ENCODE peak calls at places on chromosomes 5 and 9, in ten cellular contexts. One of them, this sample, is unnamed.

GRCh38 chr5:113230711-113231652 is 203.8 kb downstream of the TSSK1B start:
- DNase-seq in fibroblast of lung: no peak
- DNase-seq in H9: no peak
- DNase-seq in NB4: no peak
- DNase-seq in HT-29: no peak
- DNase-seq in activated CD4-positive, CD25-positive, alpha-beta regulatory T cell: no peak
- DNase-seq in skeletal muscle cell: no peak
- DNase-seq in ovary: no peak
- DNase-seq in pancreas: no peak
- DNase-seq in HFFc6: peak
- DNase-seq in this sample: no peak

GRCh38 chr9:95155211-95155610 is 162.3 kb downstream of the FANCC start:
- DNase-seq in fibroblast of lung: no peak
- DNase-seq in H9: no peak
- DNase-seq in NB4: no peak
- DNase-seq in HT-29: no peak
- DNase-seq in activated CD4-positive, CD25-positive, alpha-beta regulatory T cell: no peak
- DNase-seq in skeletal muscle cell: no peak
- DNase-seq in ovary: no peak
- DNase-seq in pancreas: no peak
- DNase-seq in HFFc6: no peak
- DNase-seq in this sample: no peak

GRCh38 chr5:72234265-72234700 is 85.8 kb downstream of the MRPS27 start:
- DNase-seq in fibroblast of lung: peak
- DNase-seq in H9: no peak
- DNase-seq in NB4: peak
- DNase-seq in HT-29: peak
- DNase-seq in activated CD4-positive, CD25-positive, alpha-beta regulatory T cell: no peak
- DNase-seq in skeletal muscle cell: no peak
- DNase-seq in ovary: no peak
- DNase-seq in pancreas: no peak
- DNase-seq in HFFc6: peak
- DNase-seq in this sample: no peak

GRCh38 chr5:150080696-150081435 is 5.5 kb downstream of the CSF1R start:
- DNase-seq in fibroblast of lung: no peak
- DNase-seq in H9: no peak
- DNase-seq in NB4: no peak
- DNase-seq in HT-29: no peak
- DNase-seq in activated CD4-positive, CD25-positive, alpha-beta regulatory T cell: no peak
- DNase-seq in skeletal muscle cell: no peak
- DNase-seq in ovary: no peak
- DNase-seq in pancreas: no peak
- DNase-seq in HFFc6: no peak
- DNase-seq in this sample: no peak

GRCh38 chr9:121640486-121641227 is 10.8 kb upstream of the DAB2IP start:
- DNase-seq in fibroblast of lung: no peak
- DNase-seq in H9: no peak
- DNase-seq in NB4: no peak
- DNase-seq in HT-29: peak
- DNase-seq in activated CD4-positive, CD25-positive, alpha-beta regulatory T cell: no peak
- DNase-seq in skeletal muscle cell: no peak
- DNase-seq in ovary: no peak
- DNase-seq in pancreas: no peak
- DNase-seq in HFFc6: no peak
- DNase-seq in this sample: no peak

GRCh38 chr9:130297371-130297770 is 31.8 kb downstream of the HMCN2 start:
- DNase-seq in fibroblast of lung: no peak
- DNase-seq in H9: no peak
- DNase-seq in NB4: no peak
- DNase-seq in HT-29: no peak
- DNase-seq in activated CD4-positive, CD25-positive, alpha-beta regulatory T cell: no peak
- DNase-seq in skeletal muscle cell: no peak
- DNase-seq in ovary: no peak
- DNase-seq in pancreas: peak
- DNase-seq in HFFc6: no peak
- DNase-seq in this sample: no peak

GRCh38 chr9:90107021-90107771 is 502.4 kb downstream of the GADD45G start:
- DNase-seq in fibroblast of lung: no peak
- DNase-seq in H9: no peak
- DNase-seq in NB4: no peak
- DNase-seq in HT-29: peak
- DNase-seq in activated CD4-positive, CD25-positive, alpha-beta regulatory T cell: no peak
- DNase-seq in skeletal muscle cell: no peak
- DNase-seq in ovary: peak
- DNase-seq in pancreas: no peak
- DNase-seq in HFFc6: no peak
- DNase-seq in this sample: no peak

GRCh38 chr5:5270958-5271605 is 131.0 kb downstream of the ADAMTS16 start:
- DNase-seq in fibroblast of lung: peak
- DNase-seq in H9: peak
- DNase-seq in NB4: no peak
- DNase-seq in HT-29: peak
- DNase-seq in activated CD4-positive, CD25-positive, alpha-beta regulatory T cell: no peak
- DNase-seq in skeletal muscle cell: peak
- DNase-seq in ovary: peak
- DNase-seq in pancreas: peak
- DNase-seq in HFFc6: peak
- DNase-seq in this sample: peak

GRCh38 chr5:138336952-138337684 is 948 bp upstream of the FAM53C start:
- DNase-seq in fibroblast of lung: peak
- DNase-seq in H9: no peak
- DNase-seq in NB4: peak
- DNase-seq in HT-29: no peak
- DNase-seq in activated CD4-positive, CD25-positive, alpha-beta regulatory T cell: no peak
- DNase-seq in skeletal muscle cell: peak
- DNase-seq in ovary: peak
- DNase-seq in pancreas: no peak
- DNase-seq in HFFc6: no peak
- DNase-seq in this sample: peak

GRCh38 chr5:170404398-170404797 is 15.2 kb upstream of the KCNMB1 start:
- DNase-seq in fibroblast of lung: no peak
- DNase-seq in H9: no peak
- DNase-seq in NB4: peak
- DNase-seq in HT-29: no peak
- DNase-seq in activated CD4-positive, CD25-positive, alpha-beta regulatory T cell: no peak
- DNase-seq in skeletal muscle cell: no peak
- DNase-seq in ovary: no peak
- DNase-seq in pancreas: no peak
- DNase-seq in HFFc6: no peak
- DNase-seq in this sample: no peak

GRCh38 chr5:86894006-86894560 is 276.3 kb downstream of the COX7C start:
- DNase-seq in fibroblast of lung: no peak
- DNase-seq in H9: no peak
- DNase-seq in NB4: no peak
- DNase-seq in HT-29: no peak
- DNase-seq in activated CD4-positive, CD25-positive, alpha-beta regulatory T cell: no peak
- DNase-seq in skeletal muscle cell: no peak
- DNase-seq in ovary: no peak
- DNase-seq in pancreas: no peak
- DNase-seq in HFFc6: peak
- DNase-seq in this sample: no peak

GRCh38 chr9:14278291-14278721 is 35.6 kb downstream of the NFIB start:
- DNase-seq in fibroblast of lung: peak
- DNase-seq in H9: no peak
- DNase-seq in NB4: no peak
- DNase-seq in HT-29: no peak
- DNase-seq in activated CD4-positive, CD25-positive, alpha-beta regulatory T cell: no peak
- DNase-seq in skeletal muscle cell: peak
- DNase-seq in ovary: no peak
- DNase-seq in pancreas: no peak
- DNase-seq in HFFc6: peak
- DNase-seq in this sample: no peak

GRCh38 chr5:127320032-127320945 is 29.7 kb downstream of the MEGF10 start:
- DNase-seq in fibroblast of lung: no peak
- DNase-seq in H9: no peak
- DNase-seq in NB4: peak
- DNase-seq in HT-29: peak
- DNase-seq in activated CD4-positive, CD25-positive, alpha-beta regulatory T cell: no peak
- DNase-seq in skeletal muscle cell: no peak
- DNase-seq in ovary: no peak
- DNase-seq in pancreas: no peak
- DNase-seq in HFFc6: no peak
- DNase-seq in this sample: no peak

GRCh38 chr5:150562832-150563231 is 54.9 kb downstream of the NDST1 start:
- DNase-seq in fibroblast of lung: peak
- DNase-seq in H9: no peak
- DNase-seq in NB4: peak
- DNase-seq in HT-29: peak
- DNase-seq in activated CD4-positive, CD25-positive, alpha-beta regulatory T cell: no peak
- DNase-seq in skeletal muscle cell: no peak
- DNase-seq in ovary: no peak
- DNase-seq in pancreas: no peak
- DNase-seq in HFFc6: peak
- DNase-seq in this sample: peak

GRCh38 chr5:159450417-159450816 is 120.1 kb upstream of the IL12B start:
- DNase-seq in fibroblast of lung: no peak
- DNase-seq in H9: no peak
- DNase-seq in NB4: no peak
- DNase-seq in HT-29: no peak
- DNase-seq in activated CD4-positive, CD25-positive, alpha-beta regulatory T cell: no peak
- DNase-seq in skeletal muscle cell: no peak
- DNase-seq in ovary: no peak
- DNase-seq in pancreas: no peak
- DNase-seq in HFFc6: no peak
- DNase-seq in this sample: no peak